ENCODE peak calls at places on chromosome 20, in four cellular contexts. B is astrocyte, K is SK-N-SH, C is mesenchymal stem cell. J is an unnamed sample.

GRCh38 chr20:34970193-34971037 is 14.7 kb downstream of the MYH7B start:
- DNase-seq in B (no peak), K (no peak), C (no peak), J (no peak)

GRCh38 chr20:13139459-13140150 is 81.5 kb upstream of the ISM1 start:
- DNase-seq in B (peak; percentile 19), K (no peak), C (no peak), J (no peak)

GRCh38 chr20:50339196-50339901 is 148.7 kb downstream of the CEBPB start:
- DNase-seq in B (peak; percentile 82), K (peak; percentile 72), C (peak; percentile 62), J (no peak)

GRCh38 chr20:19958243-19958642 is 58.9 kb upstream of the NAA20 start:
- DNase-seq in B (no peak), K (no peak), C (no peak), J (no peak)

GRCh38 chr20:51284161-51284560 is 258.4 kb downstream of the NFATC2 start:
- DNase-seq in B (no peak), K (no peak), C (no peak), J (peak; percentile 44)

GRCh38 chr20:44805991-44806729 is 4.2 kb downstream of the RIMS4 start:
- DNase-seq in B (peak; percentile 19), K (peak; percentile 91), C (no peak), J (no peak)

GRCh38 chr20:45320948-45321595 is 13.0 kb upstream of the MATN4 start:
- DNase-seq in B (no peak), K (no peak), C (no peak), J (no peak)

GRCh38 chr20:13098720-13099355 is 90.1 kb downstream of the SPTLC3 start:
- DNase-seq in B (no peak), K (no peak), C (no peak), J (no peak)

GRCh38 chr20:32674362-32674789 is 635 bp upstream of the C20orf203 start:
- DNase-seq in B (peak; percentile 23), K (peak; percentile 72), C (peak; percentile 47), J (peak; percentile 82)

GRCh38 chr20:18532626-18533025 is 24.9 kb downstream of the SEC23B start:
- DNase-seq in B (no peak), K (no peak), C (no peak), J (no peak)

GRCh38 chr20:37615507-37616425 is 78.1 kb upstream of the CTNNBL1 start:
- DNase-seq in B (peak; percentile 8), K (peak; percentile 53), C (peak; percentile 20), J (peak; percentile 83)

GRCh38 chr20:58503668-58504067 is 11.5 kb downstream of the APCDD1L start:
- DNase-seq in B (no peak), K (no peak), C (no peak), J (no peak)

GRCh38 chr20:22762576-22763256 is 178.3 kb upstream of the FOXA2 start:
- DNase-seq in B (no peak), K (no peak), C (peak; percentile 3), J (no peak)

GRCh38 chr20:34574426-34574825 is 15.9 kb downstream of the MAP1LC3A start:
- DNase-seq in B (no peak), K (no peak), C (no peak), J (no peak)

GRCh38 chr20:50558483-50558925 is 48.3 kb downstream of the PTPN1 start:
- DNase-seq in B (peak; percentile 85), K (no peak), C (peak; percentile 94), J (peak; percentile 94)

GRCh38 chr20:16501236-16501635 is 72.0 kb downstream of the KIF16B start:
- DNase-seq in B (no peak), K (no peak), C (no peak), J (no peak)

GRCh38 chr20:25865715-25866656 is 169.3 kb upstream of the ZNF337 start:
- DNase-seq in B (peak; percentile 30), K (peak; percentile 83), C (peak; percentile 30), J (peak; percentile 76)

GRCh38 chr20:63116412-63117106 is 99.4 kb downstream of the YTHDF1 start:
- DNase-seq in B (no peak), K (no peak), C (peak; percentile 12), J (peak; percentile 18)

GRCh38 chr20:63112491-63113219 is 103.3 kb downstream of the YTHDF1 start:
- DNase-seq in B (no peak), K (no peak), C (no peak), J (no peak)

GRCh38 chr20:63115651-63116411 is 100.1 kb downstream of the YTHDF1 start:
- DNase-seq in B (no peak), K (no peak), C (no peak), J (no peak)

GRCh38 chr20:63114693-63115069 is 101.2 kb downstream of the YTHDF1 start:
- DNase-seq in B (no peak), K (no peak), C (no peak), J (peak; percentile 83)

GRCh38 chr20:63114006-63114692 is 101.8 kb downstream of the YTHDF1 start:
- DNase-seq in B (no peak), K (no peak), C (no peak), J (no peak)
- H3K9ac ChIP-seq in B (no peak overlapping the region), K (no peak overlapping the region), C (no peak overlapping the region), J (no peak overlapping the region)

GRCh38 chr20:5705827-5706226 is 44.4 kb upstream of the SHLD1 start:
- DNase-seq in B (no peak), K (peak; percentile 14), C (no peak), J (no peak)

GRCh38 chr20:5710551-5710950 is 39.6 kb upstream of the SHLD1 start:
- DNase-seq in B (no peak), K (no peak), C (no peak), J (no peak)

GRCh38 chr20:5703542-5704215 is 46.5 kb upstream of the SHLD1 start:
- DNase-seq in B (no peak), K (peak; percentile 23), C (no peak), J (peak; percentile 25)

DNA sequence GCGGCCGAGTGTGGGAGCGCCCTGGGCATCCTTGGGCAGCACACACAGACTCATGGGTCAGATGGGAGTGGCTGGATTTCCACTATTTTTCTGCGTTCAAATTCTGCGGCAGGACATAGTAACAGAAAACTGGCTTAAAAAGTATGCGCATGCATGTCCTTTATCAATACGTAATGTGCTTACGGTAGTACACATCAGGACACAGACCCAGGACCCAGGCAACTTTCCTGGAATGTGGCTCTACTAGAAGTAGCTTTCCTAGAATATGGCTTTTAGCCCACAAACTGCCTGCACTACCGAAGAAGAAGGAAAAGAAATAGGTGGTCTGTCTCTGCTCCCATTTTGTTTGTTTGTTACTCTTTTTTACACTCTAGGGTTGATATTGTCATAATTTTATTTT is 43.4 kb upstream of the SHLD1 start:
- DNase-seq in B (no peak), K (no peak), C (no peak), J (no peak)
- H3K9ac ChIP-seq in B (no peak overlapping the region), K (no peak overlapping the region), C (no peak overlapping the region), J (no peak overlapping the region)

GRCh38 chr20:57264908-57265648 is 1.4 kb downstream of the BMP7 start:
- DNase-seq in B (no peak), K (peak; percentile 63), C (no peak), J (no peak)
- H3K9ac ChIP-seq in B (no peak overlapping the region), K (no peak overlapping the region), C (no peak overlapping the region), J (no peak overlapping the region)

GRCh38 chr20:46786566-46786965 is 77.1 kb downstream of the SLC2A10 start:
- DNase-seq in B (no peak), K (no peak), C (no peak), J (no peak)

GRCh38 chr20:46797201-46797600 is 87.8 kb downstream of the SLC2A10 start:
- DNase-seq in B (no peak), K (no peak), C (no peak), J (no peak)

GRCh38 chr20:46787986-46788762 is 78.7 kb downstream of the SLC2A10 start:
- DNase-seq in B (no peak), K (no peak), C (no peak), J (no peak)

GRCh38 chr20:46789339-46789984 is 80.0 kb downstream of the SLC2A10 start:
- DNase-seq in B (no peak), K (no peak), C (no peak), J (no peak)

GRCh38 chr20:46791722-46792416 is 82.4 kb downstream of the SLC2A10 start:
- DNase-seq in B (no peak), K (no peak), C (no peak), J (no peak)
- H3K9ac ChIP-seq in B (no peak overlapping the region), K (no peak overlapping the region), C (no peak overlapping the region), J (no peak overlapping the region)

DNA sequence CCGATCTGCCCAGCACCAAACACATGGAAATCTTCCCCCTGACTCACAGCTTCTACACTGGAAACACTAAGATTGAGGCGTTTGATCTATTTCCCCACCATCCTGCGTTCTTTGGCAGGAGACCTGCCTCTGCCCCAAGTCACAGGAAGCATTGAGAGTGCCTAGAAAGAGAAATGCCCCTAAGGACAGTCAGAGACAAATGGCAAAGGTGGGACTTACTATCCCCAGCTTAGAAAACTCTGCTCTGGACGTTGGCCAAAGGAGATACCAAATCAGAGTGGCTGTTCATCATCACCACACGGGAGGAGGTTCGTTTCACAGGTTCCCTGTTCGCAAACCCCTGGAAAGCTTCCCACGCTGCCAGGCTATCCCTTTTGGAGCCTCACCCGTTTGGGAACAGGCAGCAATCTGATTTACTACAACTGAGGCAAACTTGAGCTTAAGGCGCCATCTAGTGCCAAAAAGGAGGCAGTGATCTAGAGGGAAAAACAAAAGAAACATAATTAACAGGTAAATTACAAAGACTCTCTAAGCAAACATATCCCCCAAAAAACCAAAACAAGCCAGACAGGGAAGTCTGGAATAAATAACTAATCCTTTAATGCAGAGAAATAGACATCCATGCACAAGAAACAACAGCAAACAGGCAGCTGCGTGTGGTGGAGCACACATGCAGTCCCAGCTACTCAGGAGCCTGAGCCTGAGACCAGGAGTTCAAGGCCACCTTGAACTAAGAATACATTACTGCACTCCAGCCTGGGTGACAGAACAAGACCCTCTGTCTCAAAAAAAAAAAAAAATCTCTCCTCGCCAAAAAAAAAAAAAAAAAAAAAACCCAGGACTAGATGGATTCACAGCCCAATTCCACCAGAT is 48.4 kb upstream of the SRSF6 start:
- DNase-seq in B (no peak), K (peak; percentile 39), C (peak; percentile 18), J (peak; percentile 65)
- H3K9ac ChIP-seq in B (no peak overlapping the region), K (no peak overlapping the region), C (peak overlapping the region; percentile 58), J (no peak overlapping the region)

DNA sequence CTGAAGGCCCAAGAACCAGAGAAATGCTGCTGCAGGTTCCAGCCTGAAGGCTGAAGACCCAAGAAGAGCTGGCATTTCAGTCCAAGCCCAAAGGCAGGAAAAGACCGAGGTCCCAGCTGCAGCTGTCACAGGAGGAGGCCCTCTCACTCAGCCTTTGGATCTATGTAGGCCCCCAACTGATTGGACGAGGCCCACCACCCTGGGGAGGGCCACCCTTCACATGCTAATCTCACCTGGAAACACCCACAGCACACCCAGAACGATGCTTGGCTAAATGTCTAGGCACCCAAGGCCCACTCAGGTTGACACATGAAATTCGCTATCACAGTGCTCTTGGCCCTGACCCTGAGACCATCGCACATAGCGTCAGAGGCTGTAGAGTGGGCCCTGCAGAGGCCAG is 6.8 kb downstream of the SLCO4A1 start:
- DNase-seq in B (no peak), K (no peak), C (no peak), J (no peak)
- H3K9ac ChIP-seq in B (no peak overlapping the region), K (no peak overlapping the region), C (no peak overlapping the region), J (no peak overlapping the region)

DNA sequence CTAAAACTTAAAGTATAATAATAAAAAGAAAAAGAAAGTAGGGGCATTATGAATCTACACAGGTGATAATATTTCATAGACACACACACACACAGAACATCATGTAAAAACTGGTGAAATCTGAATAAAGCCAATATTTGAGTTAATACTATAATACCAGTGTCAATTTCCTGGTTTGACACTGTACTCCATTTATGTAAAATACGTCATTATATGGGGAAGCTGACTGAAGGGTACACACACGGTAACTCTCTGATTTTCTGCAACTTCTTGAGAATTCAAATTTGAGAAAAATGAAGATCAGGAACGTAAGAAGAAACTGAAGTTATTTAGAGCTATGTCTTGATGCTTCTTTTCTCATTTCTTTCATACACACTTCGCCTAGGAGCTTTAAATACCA is 36.2 kb downstream of the PFDN4 start:
- DNase-seq in B (no peak), K (no peak), C (no peak), J (no peak)
- H3K9ac ChIP-seq in B (no peak overlapping the region), K (no peak overlapping the region), C (no peak overlapping the region), J (no peak overlapping the region)

J was measured in PC-3.